ENCODE peak calls at places on chromosome X, in four cellular contexts. Y is sciatic nerve, K is lung, S is iris pigment epithelial cell. G is an unnamed sample.

GRCh38 chrX:123013141-123013540 is 170.9 kb upstream of the GRIA3 start:
- DNase-seq in S (no peak), K (no peak), Y (no peak), G (no peak)

GRCh38 chrX:133188631-133189030 is 29.5 kb downstream of the TFDP3 start:
- DNase-seq in K (no peak), S (no peak), Y (no peak), G (no peak)

GRCh38 chrX:65924938-65925507 is 114.9 kb downstream of the VSIG4 start:
- DNase-seq in Y (no peak), K (no peak), S (no peak), G (no peak)

GRCh38 chrX:28016823-28017222 is 35.6 kb upstream of the DCAF8L1 start:
- DNase-seq in Y (no peak), S (no peak), K (no peak), G (no peak)

GRCh38 chrX:124383367-124383766 is 37.0 kb downstream of the SH2D1A start:
- DNase-seq in K (no peak), Y (no peak), S (no peak), G (no peak)

GRCh38 chrX:19030805-19031204 is 46.9 kb upstream of the PHKA2 start:
- DNase-seq in S (no peak), K (no peak), Y (no peak), G (no peak)

GRCh38 chrX:48509619-48510018 is 827 bp downstream of the PORCN start:
- DNase-seq in S (no peak), Y (no peak), K (no peak), G (no peak)

GRCh38 chrX:63514575-63514967 is 163.4 kb upstream of the SPIN4 start:
- DNase-seq in K (no peak), Y (no peak), S (peak; percentile 11), G (no peak)

GRCh38 chrX:147478899-147479298 is 432.8 kb upstream of the FMR1 start:
- DNase-seq in K (no peak), S (no peak), Y (no peak), G (no peak)

GRCh38 chrX:38116706-38117105 is 104.0 kb downstream of the SRPX start:
- DNase-seq in K (no peak), S (no peak), Y (no peak), G (no peak)

GRCh38 chrX:29666361-29666760 is 549.0 kb upstream of the MAGEB2 start:
- DNase-seq in K (no peak), S (peak; percentile 55), Y (no peak), G (no peak)

GRCh38 chrX:47316276-47317025 is 53.9 kb upstream of the ZNF157 start:
- DNase-seq in S (peak; percentile 7), Y (no peak), K (no peak), G (no peak)

GRCh38 chrX:127038065-127038464 is 218.5 kb downstream of the PRR32 start:
- DNase-seq in S (no peak), Y (no peak), K (no peak), G (no peak)

GRCh38 chrX:22135994-22136684 is 104.0 kb downstream of the PHEX start:
- DNase-seq in S (peak; percentile 48), Y (no peak), K (no peak), G (peak; percentile 3)

GRCh38 chrX:119870626-119871131 is 854 bp downstream of the RNF113A start:
- DNase-seq in S (peak; percentile 22), K (no peak), Y (no peak), G (peak; percentile 16)

GRCh38 chrX:115226929-115227328 is 7.0 kb downstream of the LRCH2 start:
- DNase-seq in Y (no peak), S (peak; percentile 36), K (no peak), G (no peak)

GRCh38 chrX:6813836-6814370 is 279.0 kb upstream of the VCX3A start:
- DNase-seq in K (no peak), S (no peak), Y (no peak), G (no peak)

GRCh38 chrX:53440631-53441517 is 6.7 kb upstream of the HSD17B10 start:
- DNase-seq in S (peak; percentile 61), Y (peak; percentile 80), K (peak; percentile 70), G (no peak)

GRCh38 chrX:19846995-19847790 is 40.2 kb downstream of the SH3KBP1 start:
- DNase-seq in K (no peak), S (peak; percentile 92), Y (no peak), G (no peak)

GRCh38 chrX:135625995-135626394 is 87.4 kb upstream of the CT45A1 start:
- DNase-seq in Y (no peak), S (peak; percentile 10), K (no peak), G (peak; percentile 2)

GRCh38 chrX:112867570-112867969 is 26.9 kb upstream of the AMOT start:
- DNase-seq in K (no peak), S (no peak), Y (no peak), G (no peak)

GRCh38 chrX:107978707-107979307 is 3.4 kb downstream of the TEX13B start:
- DNase-seq in Y (no peak), K (no peak), S (peak; percentile 46), G (no peak)

GRCh38 chrX:15233416-15234015 is 36.4 kb downstream of the ASB9 start:
- DNase-seq in K (no peak), Y (no peak), S (no peak), G (no peak)

GRCh38 chrX:106168107-106168506 is at the start of gene PWWP3B:
- DNase-seq in S (peak; percentile 48), K (no peak), Y (peak; percentile 62), G (no peak)

G was measured in SW 1271.